ENCODE peak calls at places on chromosomes 12 and 14, in six cellular contexts. B is endothelial cell of umbilical vein; T is fibroblast of villous mesenchyme; F is Calu3; A is CD8-positive, alpha-beta T cell; N is GM12878. O is an unnamed sample.

GRCh38 chr12:116384629-116385485 is 107.4 kb upstream of the MED13L start:
- DNase-seq in B (peak), T (no peak), F (no peak), A (no peak), N (no peak), O (peak)

GRCh38 chr14:57323703-57324102 is 54.9 kb downstream of the AP5M1 start:
- DNase-seq in B (no peak), T (no peak), F (no peak), A (no peak), N (no peak), O (peak)

GRCh38 chr14:70473825-70474224 is 21.9 kb downstream of the ADAM21 start:
- DNase-seq in B (no peak), T (no peak), F (no peak), A (no peak), N (no peak), O (no peak)

GRCh38 chr12:62769076-62769619 is 165.8 kb downstream of the PPM1H start:
- DNase-seq in B (no peak), T (no peak), F (no peak), A (no peak), N (no peak), O (no peak)

GRCh38 chr12:132558861-132559623 is 51.3 kb downstream of the LRCOL1 start:
- DNase-seq in B (no peak), T (no peak), F (no peak), A (no peak), N (no peak), O (no peak)

GRCh38 chr12:6697584-6698351 is 2.8 kb downstream of the PIANP start:
- DNase-seq in B (peak), T (peak), F (peak), A (no peak), N (no peak), O (peak)

GRCh38 chr12:76866726-76867125 is 12.1 kb downstream of the CSRP2 start:
- DNase-seq in B (no peak), T (peak), F (no peak), A (no peak), N (no peak), O (no peak)

GRCh38 chr12:21434704-21435103 is 2.8 kb upstream of the PYROXD1 start:
- DNase-seq in B (peak), T (no peak), F (no peak), A (no peak), N (no peak), O (no peak)

GRCh38 chr14:59183150-59183549 is 5.3 kb upstream of the DAAM1 start:
- DNase-seq in B (no peak), T (no peak), F (no peak), A (no peak), N (no peak), O (no peak)

GRCh38 chr12:79295572-79295971 is 395.2 kb downstream of the PAWR start:
- DNase-seq in B (no peak), T (no peak), F (no peak), A (no peak), N (no peak), O (no peak)

GRCh38 chr12:71014180-71014785 is 93.7 kb upstream of the PTPRR start:
- DNase-seq in B (peak), T (peak), F (peak), A (no peak), N (no peak), O (no peak)

GRCh38 chr14:63300854-63301253 is 17.9 kb downstream of the GPHB5 start:
- DNase-seq in B (no peak), T (no peak), F (no peak), A (no peak), N (no peak), O (no peak)

GRCh38 chr12:43015090-43015737 is 425.7 kb upstream of the PRICKLE1 start:
- DNase-seq in B (no peak), T (no peak), F (no peak), A (no peak), N (no peak), O (no peak)

GRCh38 chr12:54368709-54369596 is 4.7 kb upstream of the GPR84 start:
- DNase-seq in B (peak), T (peak), F (peak), A (peak), N (no peak), O (no peak)

GRCh38 chr14:31388687-31389413 is 31.5 kb downstream of the HEATR5A start:
- DNase-seq in B (no peak), T (peak), F (no peak), A (no peak), N (no peak), O (no peak)

GRCh38 chr12:108729612-108730336 is 1.5 kb downstream of the CORO1C start:
- DNase-seq in B (peak), T (peak), F (no peak), A (no peak), N (no peak), O (no peak)

GRCh38 chr12:20367731-20368652 is at the start of gene PDE3A:
- DNase-seq in B (peak), T (peak), F (peak), A (no peak), N (no peak), O (peak)

GRCh38 chr14:70422538-70422937 is 5.6 kb upstream of the SYNJ2BP start:
- DNase-seq in B (no peak), T (no peak), F (no peak), A (no peak), N (no peak), O (no peak)

GRCh38 chr14:34596891-34597290 is 33.1 kb downstream of the SNX6 start:
- DNase-seq in B (no peak), T (no peak), F (no peak), A (no peak), N (no peak), O (no peak)

GRCh38 chr12:44874981-44875416 is 1.1 kb downstream of the NELL2 start:
- DNase-seq in B (peak), T (no peak), F (no peak), A (peak), N (no peak), O (no peak)

GRCh38 chr12:21831671-21832357 is 57.3 kb upstream of the KCNJ8 start:
- DNase-seq in B (no peak), T (peak), F (no peak), A (no peak), N (no peak), O (no peak)

GRCh38 chr14:51576899-51577298 is 74.8 kb upstream of the FRMD6 start:
- DNase-seq in B (no peak), T (peak), F (no peak), A (no peak), N (no peak), O (no peak)

GRCh38 chr14:29446971-29447370 is 480.7 kb downstream of the PRKD1 start:
- DNase-seq in B (no peak), T (no peak), F (no peak), A (no peak), N (no peak), O (no peak)

GRCh38 chr12:96617178-96617577 is 127.8 kb downstream of the CFAP54 start:
- DNase-seq in B (no peak), T (no peak), F (no peak), A (no peak), N (no peak), O (no peak)

GRCh38 chr12:67957383-67957782 is 31.9 kb upstream of the IFNG-AS1 start:
- DNase-seq in B (no peak), T (no peak), F (peak), A (no peak), N (no peak), O (no peak)

GRCh38 chr12:49389092-49389703 is 21.9 kb downstream of the SPATS2 start:
- DNase-seq in B (no peak), T (peak), F (no peak), A (peak), N (no peak), O (no peak)

GRCh38 chr12:47717046-47717442 is 8.2 kb downstream of the ENDOU start:
- DNase-seq in B (no peak), T (no peak), F (no peak), A (no peak), N (no peak), O (no peak)

GRCh38 chr12:131115766-131116165 is 162.1 kb downstream of the ADGRD1 start:
- DNase-seq in B (no peak), T (no peak), F (no peak), A (no peak), N (no peak), O (no peak)

GRCh38 chr12:108966378-108967151 is 54.3 kb downstream of the SVOP start:
- DNase-seq in B (no peak), T (no peak), F (no peak), A (no peak), N (no peak), O (no peak)

GRCh38 chr14:77157716-77158115 is 16.1 kb upstream of the ZDHHC22 start:
- DNase-seq in B (no peak), T (no peak), F (no peak), A (no peak), N (no peak), O (no peak)

GRCh38 chr12:49131973-49132461 is 822 bp upstream of the TUBA1B start:
- DNase-seq in B (peak), T (peak), F (no peak), A (no peak), N (no peak), O (no peak)

GRCh38 chr14:69002069-69002468 is 23.0 kb upstream of the ACTN1 start:
- DNase-seq in B (no peak), T (peak), F (peak), A (no peak), N (no peak), O (no peak)

GRCh38 chr12:106248177-106248848 is 493 bp upstream of the CKAP4 start:
- DNase-seq in B (peak), T (peak), F (peak), A (peak), N (no peak), O (no peak)
- TF ChIP-seq CTCF in B (no peak), T (no peak), F (no peak), A (no peak), N (no peak), O (no peak)

DNA sequence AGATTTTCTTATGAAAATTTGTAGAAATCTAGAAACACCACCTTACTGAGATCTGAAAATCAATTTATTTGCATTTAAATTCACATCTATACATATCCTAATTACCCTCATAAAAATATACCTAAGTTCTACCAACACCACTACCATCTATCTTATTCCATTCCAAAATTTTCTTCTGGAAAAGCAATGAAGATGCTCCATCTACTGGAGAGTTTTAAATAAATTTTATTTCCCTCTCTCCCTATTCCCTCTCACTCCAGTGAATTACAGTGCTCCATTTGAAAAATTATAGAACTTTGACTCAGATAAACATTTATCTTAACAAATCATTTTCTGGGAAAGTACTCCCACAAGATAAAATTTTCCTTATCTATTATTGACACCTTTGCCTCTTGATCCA is 2.3 kb upstream of the C14orf39 start:
- DNase-seq in B (no peak), T (no peak), F (no peak), A (no peak), N (no peak), O (no peak)
- TF ChIP-seq CTCF in B (no peak), T (no peak), F (no peak), A (no peak), N (no peak), O (no peak)

GRCh38 chr14:52960627-52961026 is 9.8 kb upstream of the FERMT2 start:
- DNase-seq in B (peak), T (no peak), F (peak), A (no peak), N (no peak), O (no peak)

GRCh38 chr14:52961060-52961639 is 10.3 kb upstream of the FERMT2 start:
- DNase-seq in B (peak), T (peak), F (peak), A (peak), N (peak), O (peak)
- TF ChIP-seq CTCF in B (peak), T (peak), F (peak), A (peak), N (peak), O (peak)

GRCh38 chr12:93682846-93683261 is 5.7 kb downstream of the CRADD start:
- DNase-seq in B (no peak), T (no peak), F (no peak), A (no peak), N (no peak), O (no peak)
- TF ChIP-seq CTCF in B (no peak), T (no peak), F (no peak), A (no peak), N (no peak), O (no peak)

GRCh38 chr12:2624543-2625266 is 170.1 kb upstream of the FKBP4 start:
- DNase-seq in B (no peak), T (peak), F (no peak), A (no peak), N (no peak), O (no peak)
- TF ChIP-seq CTCF in B (peak), T (peak), F (no peak), A (no peak), N (no peak), O (peak)

GRCh38 chr12:5439333-5439732 is 7.4 kb downstream of the NTF3 start:
- DNase-seq in B (no peak), T (no peak), F (no peak), A (no peak), N (no peak), O (no peak)
- TF ChIP-seq CTCF in B (no peak), T (no peak), F (no peak), A (no peak), N (no peak), O (no peak)

GRCh38 chr12:121810833-121811433 is 7.1 kb downstream of the SETD1B start:
- DNase-seq in B (no peak), T (no peak), F (no peak), A (no peak), N (no peak), O (no peak)

GRCh38 chr12:121811434-121812319 is 7.9 kb downstream of the SETD1B start:
- DNase-seq in B (peak), T (peak), F (peak), A (peak), N (no peak), O (peak)

GRCh38 chr12:121813951-121814350 is 10.1 kb downstream of the SETD1B start:
- DNase-seq in B (no peak), T (no peak), F (no peak), A (no peak), N (no peak), O (no peak)

GRCh38 chr12:121812921-121813896 is 9.4 kb downstream of the SETD1B start:
- DNase-seq in B (no peak), T (peak), F (no peak), A (no peak), N (no peak), O (peak)

DNA sequence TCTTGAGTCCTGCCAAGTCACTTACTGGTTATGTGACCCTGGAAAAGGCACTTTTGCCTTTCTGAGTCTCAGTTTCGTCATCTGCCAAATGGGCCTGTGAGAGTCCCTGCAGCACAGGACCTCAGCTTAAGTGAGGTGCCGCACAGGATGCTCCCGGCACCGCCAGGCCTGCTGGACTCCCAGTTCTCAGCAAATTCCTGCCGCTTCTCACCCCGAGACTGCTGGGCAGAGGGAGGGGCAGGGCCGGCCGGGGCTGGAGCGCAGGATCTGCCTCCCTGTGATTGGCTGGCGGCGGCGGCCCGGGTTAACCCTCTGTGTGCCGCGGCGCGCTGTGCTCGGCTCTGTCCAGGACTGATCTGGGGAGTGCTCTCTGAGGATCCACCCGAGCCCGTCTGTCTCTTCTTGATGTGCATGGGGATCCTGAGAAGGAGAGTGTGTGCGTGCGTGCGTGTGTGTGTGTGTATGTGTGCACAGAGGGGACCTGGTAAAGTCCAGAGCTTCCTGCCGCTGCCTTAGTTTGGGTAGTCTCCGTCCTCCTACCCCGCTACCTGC is 8.6 kb downstream of the SETD1B start:
- DNase-seq in B (peak), T (peak), F (peak), A (no peak), N (no peak), O (no peak)
- TF ChIP-seq CTCF in B (no peak), T (no peak), F (no peak), A (peak), N (no peak), O (no peak)